ENCODE peak calls at places on chromosomes 7 and 10, in four cellular contexts. S is testis, B is thoracic aorta, O is GM12878. Q is an unnamed sample. For H3K36me3, the result is how much of the 10 kb centered on the place peaks cover.

GRCh38 chr10:121525276-121526039 is 72.8 kb downstream of the FGFR2 start:
- DNase-seq in S (peak), B (no peak), O (no peak), Q (no peak)

GRCh38 chr10:112951349-112952281 is 1.6 kb downstream of the TCF7L2 start:
- DNase-seq in S (peak), B (no peak), O (no peak), Q (no peak)

GRCh38 chr10:121514141-121514865 is 83.9 kb downstream of the FGFR2 start:
- DNase-seq in S (no peak), B (no peak), O (no peak), Q (no peak)

GRCh38 chr10:1486841-1487240 is 250.5 kb downstream of the ADARB2 start:
- DNase-seq in S (no peak), B (no peak), O (no peak), Q (no peak)

GRCh38 chr7:95509199-95509598 is 23.5 kb downstream of the ASB4 start:
- DNase-seq in S (no peak), B (no peak), O (no peak), Q (no peak)

GRCh38 chr10:101018600-101019439 is 12.1 kb downstream of the PDZD7 start:
- DNase-seq in S (peak), B (peak), O (no peak), Q (no peak)

GRCh38 chr7:134660961-134661376 is 14.3 kb downstream of the BPGM start:
- DNase-seq in S (no peak), B (no peak), O (no peak), Q (peak)

GRCh38 chr10:27783660-27784059 is 38.0 kb upstream of the MKX start:
- DNase-seq in S (no peak), B (no peak), O (no peak), Q (peak)

GRCh38 chr10:80000541-80000940 is 51.6 kb upstream of the SFTPD start:
- DNase-seq in S (no peak), B (no peak), O (no peak), Q (no peak)

GRCh38 chr10:35497909-35498308 is 107.2 kb upstream of the GJD4 start:
- DNase-seq in S (no peak), B (no peak), O (no peak), Q (no peak)

GRCh38 chr10:543131-543530 is 146.3 kb downstream of the DIP2C start:
- DNase-seq in S (no peak), B (no peak), O (no peak), Q (no peak)

GRCh38 chr7:93601363-93601762 is 26.8 kb upstream of the CALCR start:
- DNase-seq in S (no peak), B (no peak), O (no peak), Q (no peak)

GRCh38 chr10:63368365-63368764 is 97.4 kb downstream of the JMJD1C start:
- DNase-seq in S (no peak), B (no peak), O (no peak), Q (no peak)

GRCh38 chr10:92830478-92831389 is 17.6 kb upstream of the EXOC6 start:
- DNase-seq in S (peak), B (no peak), O (no peak), Q (no peak)

GRCh38 chr10:13681095-13681494 is 94.3 kb downstream of the PRPF18 start:
- DNase-seq in S (no peak), B (no peak), O (no peak), Q (no peak)

GRCh38 chr10:46287846-46288480 is 1.2 kb downstream of the ANTXRL start:
- DNase-seq in S (no peak), B (no peak), O (no peak), Q (no peak)

GRCh38 chr7:5287802-5288201 is 5.1 kb downstream of the SLC29A4 start:
- DNase-seq in S (no peak), B (no peak), O (no peak), Q (no peak)

GRCh38 chr10:49161411-49161997 is 26.7 kb downstream of the TMEM273 start:
- DNase-seq in S (peak), B (no peak), O (no peak), Q (no peak)

GRCh38 chr7:78398576-78398975 is 600.0 kb downstream of the PHTF2 start:
- DNase-seq in S (no peak), B (no peak), O (no peak), Q (no peak)

GRCh38 chr10:72257051-72257892 is 16.5 kb upstream of the DDIT4 start:
- DNase-seq in S (no peak), B (no peak), O (peak), Q (no peak)

GRCh38 chr7:95342642-95343252 is 18.4 kb upstream of the PON1 start:
- DNase-seq in S (no peak), B (no peak), O (no peak), Q (no peak)

GRCh38 chr10:46557319-46558140 is 1.1 kb upstream of the GPRIN2 start:
- DNase-seq in S (peak), B (peak), O (no peak), Q (no peak)

GRCh38 chr7:156907656-156908055 is 14.7 kb upstream of the LMBR1 start:
- DNase-seq in S (no peak), B (no peak), O (no peak), Q (peak)

GRCh38 chr7:37765872-37766525 is 82.4 kb upstream of the NME8 start:
- DNase-seq in S (no peak), B (no peak), O (peak), Q (no peak)

GRCh38 chr10:43383204-43383971 is 12.0 kb downstream of the FXYD4 start:
- DNase-seq in S (no peak), B (no peak), O (no peak), Q (no peak)

GRCh38 chr7:46930336-46930735 is 651.6 kb downstream of the TNS3 start:
- DNase-seq in S (no peak), B (no peak), O (no peak), Q (peak)

GRCh38 chr7:143375298-143376034 is 5.7 kb upstream of the ZYX start:
- DNase-seq in S (no peak), B (no peak), O (no peak), Q (no peak)

GRCh38 chr10:92813979-92814378 is 34.3 kb upstream of the EXOC6 start:
- DNase-seq in S (no peak), B (no peak), O (no peak), Q (no peak)

GRCh38 chr7:120395526-120396019 is 122.6 kb downstream of the KCND2 start:
- DNase-seq in S (no peak), B (no peak), O (peak), Q (no peak)

GRCh38 chr7:128217972-128218652 is 23.0 kb upstream of the LEP start:
- DNase-seq in S (no peak), B (no peak), O (no peak), Q (no peak)

GRCh38 chr7:141544831-141545230 is 6.4 kb upstream of the AGK start:
- DNase-seq in S (no peak), B (no peak), O (no peak), Q (no peak)

GRCh38 chr7:143229054-143229790 is 7.4 kb downstream of the TAS2R40 start:
- DNase-seq in S (no peak), B (no peak), O (no peak), Q (no peak)

GRCh38 chr10:125448596-125448995 is 234.4 kb downstream of the TEX36 start:
- DNase-seq in S (peak), B (no peak), O (no peak), Q (no peak)

GRCh38 chr10:49426490-49427360 is 30.8 kb upstream of the DRGX start:
- DNase-seq in S (no peak), B (no peak), O (no peak), Q (no peak)

GRCh38 chr10:90966146-90966545 is 45.3 kb upstream of the ANKRD1 start:
- DNase-seq in S (no peak), B (no peak), O (no peak), Q (no peak)

GRCh38 chr7:18426564-18427226 is 68.9 kb upstream of the HDAC9 start:
- DNase-seq in S (no peak), B (no peak), O (no peak), Q (peak)

GRCh38 chr10:47396311-47396717 is 12.2 kb upstream of the ZNF488 start:
- DNase-seq in S (no peak), B (no peak), O (no peak), Q (no peak)

GRCh38 chr7:34091330-34091917 is 186.1 kb downstream of the BMPER start:
- DNase-seq in S (peak), B (no peak), O (no peak), Q (no peak)

GRCh38 chr10:108454793-108455192 is 1290.3 kb upstream of the SORCS1 start:
- DNase-seq in S (no peak), B (no peak), O (no peak), Q (peak)

GRCh38 chr10:60781678-60782077 is 3.4 kb downstream of the CDK1 start:
- DNase-seq in S (no peak), B (no peak), O (no peak), Q (no peak)
- H3K36me3 ChIP-seq in S (under half), B (under half), O (under half), Q (under half)

DNA sequence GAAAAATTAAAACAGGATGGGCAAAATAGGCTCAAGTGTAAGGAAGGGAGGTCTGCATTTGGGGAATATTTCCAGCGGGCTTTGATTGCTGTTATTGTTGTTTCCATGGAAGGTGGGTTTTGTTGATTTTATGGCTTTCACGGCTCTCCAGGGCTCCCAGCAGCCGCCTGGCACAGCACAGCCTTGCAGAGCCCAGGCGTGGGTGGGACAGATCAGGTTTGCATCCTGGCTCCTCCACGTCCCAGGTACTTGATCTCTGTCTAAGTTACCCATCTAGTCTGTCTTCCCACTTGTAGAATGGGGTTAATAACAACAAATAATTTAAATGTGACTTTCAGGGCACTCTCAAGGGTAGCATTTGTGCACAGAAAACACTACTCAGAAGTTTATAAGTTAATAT is 45.2 kb downstream of the HTR5A start:
- DNase-seq in S (no peak), B (no peak), O (no peak), Q (no peak)
- TF ChIP-seq CTCF in S (no peak), B (no peak), O (no peak), Q (no peak)

GRCh38 chr7:100865372-100865911 is 1.7 kb upstream of the TRIP6 start:
- DNase-seq in S (no peak), B (no peak), O (no peak), Q (no peak)
- H3K4me3 ChIP-seq in S (no peak), B (peak), O (no peak), Q (no peak)

DNA sequence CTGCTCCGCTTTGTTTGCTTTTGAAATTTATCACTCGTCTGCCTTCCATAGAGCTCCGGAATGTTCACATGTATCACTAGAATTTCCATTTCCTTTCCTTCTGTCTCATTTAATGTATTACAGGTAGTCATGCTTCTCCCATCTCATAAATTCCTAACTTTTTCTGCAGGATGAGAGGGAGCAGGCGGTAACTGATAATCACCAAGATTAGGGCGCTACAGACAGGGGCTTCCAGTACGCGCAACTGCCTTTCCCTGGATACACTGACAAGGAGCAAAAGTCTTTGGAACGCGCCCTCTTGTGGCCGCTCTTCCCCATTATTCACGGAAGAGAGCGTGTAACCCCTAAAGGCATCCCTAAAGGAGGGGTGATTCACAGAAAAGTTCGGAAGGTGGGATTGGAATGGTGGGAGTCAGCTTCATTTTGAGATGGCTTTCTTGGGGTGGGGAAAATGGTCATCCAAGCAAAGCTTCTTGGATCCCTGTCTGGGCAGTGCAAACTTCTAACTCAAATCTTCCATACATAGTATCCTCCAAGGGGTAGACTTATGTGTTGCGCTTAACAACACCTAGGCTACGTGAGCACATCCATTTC is 6.5 kb downstream of the INHBA start:
- DNase-seq in S (peak), B (no peak), O (no peak), Q (peak)
- H3K36me3 ChIP-seq in S (under half), B (under half), O (under half), Q (under half)

DNA sequence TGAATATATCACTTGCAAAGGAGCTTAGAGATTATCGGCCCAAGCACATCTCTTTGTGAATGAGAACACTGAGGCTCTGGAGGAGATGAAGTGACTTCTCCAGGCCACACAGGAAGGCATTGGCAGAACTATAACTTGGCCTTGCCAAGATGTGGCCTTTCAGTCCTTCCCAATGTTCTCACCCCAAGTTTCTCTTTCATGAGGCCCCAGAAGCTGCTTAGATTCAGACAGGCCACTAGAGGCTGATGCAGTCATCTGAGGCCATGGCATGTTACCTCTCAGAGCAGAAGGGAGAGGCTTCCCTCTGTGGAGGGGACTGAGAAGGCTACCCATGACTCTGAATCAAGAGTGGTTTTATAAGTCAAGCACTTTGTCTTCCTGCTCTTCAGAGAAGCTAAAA is 1003.7 kb downstream of the LRMDA start:
- DNase-seq in S (no peak), B (no peak), O (no peak), Q (no peak)
- TF ChIP-seq CTCF in S (no peak), B (no peak), O (no peak), Q (peak)

DNA sequence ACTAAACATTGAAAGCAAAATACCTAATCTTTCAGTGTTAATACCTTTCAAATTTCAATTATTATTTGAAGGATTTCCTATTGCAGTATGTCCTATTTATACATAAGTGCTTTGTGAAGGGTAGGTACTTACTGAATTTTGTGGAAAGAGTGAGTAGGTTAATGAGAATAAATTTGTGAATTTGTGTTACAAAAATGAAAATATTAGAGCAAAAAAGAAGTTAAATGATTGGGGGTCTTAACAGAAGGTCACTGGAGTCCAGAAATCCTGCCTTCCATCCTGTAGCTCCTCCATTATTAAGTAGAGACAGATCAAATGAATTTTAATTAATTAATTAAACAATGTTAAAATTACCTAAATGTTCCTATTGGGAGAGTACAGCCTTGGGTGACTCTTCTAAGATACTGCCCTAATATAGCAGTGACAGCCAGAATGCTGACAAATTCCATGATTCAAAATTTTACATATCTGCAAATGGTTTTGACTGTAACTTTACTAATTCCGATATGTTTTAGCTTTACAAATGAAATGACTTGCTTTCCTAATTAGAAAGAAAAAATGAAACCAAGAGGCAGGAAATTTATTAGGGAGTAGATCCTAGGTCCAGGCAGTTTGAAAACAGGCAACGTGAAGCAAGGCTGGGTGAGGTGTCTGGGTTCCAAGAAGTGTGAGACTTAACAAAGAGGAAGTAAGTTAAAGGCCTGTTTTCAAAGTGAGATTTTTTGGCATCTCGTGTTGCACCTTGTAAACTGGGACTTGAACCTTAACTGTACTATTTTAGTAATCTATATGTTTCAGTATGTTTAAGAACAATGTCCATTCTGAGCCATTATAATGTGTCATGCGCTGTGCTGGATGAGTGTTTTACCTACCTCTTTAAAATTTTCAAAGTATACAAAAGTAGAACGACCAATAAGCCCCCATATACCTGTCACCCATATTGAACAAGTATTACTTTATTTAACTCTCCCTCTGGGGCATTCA is 1.5 kb downstream of the PIK3CG start:
- DNase-seq in S (no peak), B (no peak), O (peak), Q (no peak)
- H3K4me3 ChIP-seq in S (peak), B (peak), O (peak), Q (no peak)

DNA sequence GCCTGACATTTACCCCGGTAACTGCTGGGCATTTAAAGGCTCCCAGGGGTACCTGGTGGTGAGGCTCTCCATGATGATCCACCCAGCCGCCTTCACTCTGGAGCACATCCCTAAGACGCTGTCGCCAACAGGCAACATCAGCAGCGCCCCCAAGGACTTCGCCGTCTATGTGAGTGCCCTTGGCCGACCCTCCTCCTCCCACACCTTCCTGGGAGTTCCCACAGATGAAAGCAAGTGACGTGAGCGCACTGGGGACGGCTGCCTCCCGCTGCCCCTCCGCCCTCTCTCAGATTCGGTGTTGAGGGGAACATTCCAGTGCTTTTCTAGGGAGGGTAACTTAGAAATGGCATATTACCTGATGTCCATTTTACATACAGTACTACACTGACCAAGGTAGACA is 7.0 kb upstream of the GET4 start:
- DNase-seq in S (no peak), B (no peak), O (no peak), Q (no peak)
- H3K36me3 ChIP-seq in S (under half), B (under half), O (under half), Q (under half)

DNA sequence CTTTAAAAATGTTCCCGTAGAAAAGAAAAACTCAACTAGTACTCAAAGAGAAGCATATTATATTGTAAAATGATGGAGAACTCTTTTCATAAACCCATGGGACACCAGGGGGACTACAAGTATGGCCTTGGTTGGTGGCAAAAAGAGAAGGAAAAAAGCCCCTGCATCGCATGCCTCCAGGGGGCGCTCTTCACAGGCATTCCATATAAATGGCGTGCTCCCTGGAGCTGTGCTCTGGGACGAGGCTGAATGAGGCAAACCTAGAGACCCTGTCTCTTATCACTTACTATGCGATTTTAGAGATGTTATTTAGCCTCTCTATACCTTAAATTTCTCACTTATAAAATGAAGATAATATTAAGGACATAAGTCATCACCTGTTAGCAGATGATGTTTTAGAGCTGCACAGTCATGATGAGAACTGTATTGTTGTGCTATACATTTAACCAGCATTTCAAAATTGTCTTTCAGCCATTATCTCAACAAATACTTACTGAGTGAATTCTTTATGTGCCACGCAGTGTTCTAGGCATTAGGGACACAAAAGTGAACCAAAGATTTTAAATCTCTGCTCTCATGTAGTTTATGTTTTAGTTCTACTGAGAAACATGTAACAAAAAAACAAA is 105.8 kb downstream of the ARHGAP21 start:
- DNase-seq in S (peak), B (no peak), O (no peak), Q (no peak)
- TF ChIP-seq CTCF in S (peak), B (peak), O (peak), Q (peak)